ENCODE peak calls at places on chromosomes 16 and 17, in six cellular contexts. One of them, this sample, is unnamed.
A peak's percentile ranks its signal among the peaks of the same experiment; 100 is the strongest.

GRCh38 chr16:81158964-81159363 is 62.8 kb upstream of the GCSH start:
- DNase-seq in SK-N-SH: no peak
- DNase-seq in fibroblast of mammary gland: no peak
- DNase-seq in cardiac muscle cell: no peak
- DNase-seq in endothelial cell: no peak
- DNase-seq in epithelial cell of esophagus: no peak
- DNase-seq in this sample: no peak

GRCh38 chr16:55562936-55563335 is 3.5 kb upstream of the CAPNS2 start:
- DNase-seq in SK-N-SH: no peak
- DNase-seq in fibroblast of mammary gland: peak; percentile 51
- DNase-seq in cardiac muscle cell: peak; percentile 44
- DNase-seq in endothelial cell: no peak
- DNase-seq in epithelial cell of esophagus: peak; percentile 61
- DNase-seq in this sample: peak; percentile 78

GRCh38 chr16:55009581-55009980 is 78.9 kb downstream of the IRX5 start:
- DNase-seq in SK-N-SH: no peak
- DNase-seq in fibroblast of mammary gland: no peak
- DNase-seq in cardiac muscle cell: no peak
- DNase-seq in endothelial cell: no peak
- DNase-seq in epithelial cell of esophagus: no peak
- DNase-seq in this sample: no peak

GRCh38 chr16:3004319-3004718 is 8.4 kb upstream of the CLDN9 start:
- DNase-seq in SK-N-SH: no peak
- DNase-seq in fibroblast of mammary gland: no peak
- DNase-seq in cardiac muscle cell: no peak
- DNase-seq in endothelial cell: no peak
- DNase-seq in epithelial cell of esophagus: peak; percentile 52
- DNase-seq in this sample: no peak

GRCh38 chr17:79087428-79088143 is 13.0 kb downstream of the ENGASE start:
- DNase-seq in SK-N-SH: peak; percentile 97
- DNase-seq in fibroblast of mammary gland: peak; percentile 45
- DNase-seq in cardiac muscle cell: peak; percentile 63
- DNase-seq in endothelial cell: peak; percentile 89
- DNase-seq in epithelial cell of esophagus: peak; percentile 57
- DNase-seq in this sample: peak; percentile 61

GRCh38 chr16:30910427-30911029 is 12.8 kb upstream of the FBXL19 start:
- DNase-seq in SK-N-SH: no peak
- DNase-seq in fibroblast of mammary gland: no peak
- DNase-seq in cardiac muscle cell: no peak
- DNase-seq in endothelial cell: no peak
- DNase-seq in epithelial cell of esophagus: peak; percentile 84
- DNase-seq in this sample: no peak

GRCh38 chr17:68514809-68515208 is 2.6 kb downstream of the PRKAR1A start:
- DNase-seq in SK-N-SH: no peak
- DNase-seq in fibroblast of mammary gland: peak; percentile 98
- DNase-seq in cardiac muscle cell: peak; percentile 93
- DNase-seq in endothelial cell: no peak
- DNase-seq in epithelial cell of esophagus: peak; percentile 64
- DNase-seq in this sample: peak; percentile 92

GRCh38 chr16:72961115-72961832 is 86.7 kb downstream of the ZFHX3 start:
- DNase-seq in SK-N-SH: peak; percentile 83
- DNase-seq in fibroblast of mammary gland: peak; percentile 34
- DNase-seq in cardiac muscle cell: peak; percentile 14
- DNase-seq in endothelial cell: no peak
- DNase-seq in epithelial cell of esophagus: no peak
- DNase-seq in this sample: peak; percentile 23

GRCh38 chr17:81329279-81329926 is 34.3 kb upstream of the SLC38A10 start:
- DNase-seq in SK-N-SH: peak; percentile 91
- DNase-seq in fibroblast of mammary gland: peak; percentile 90
- DNase-seq in cardiac muscle cell: peak; percentile 86
- DNase-seq in endothelial cell: no peak
- DNase-seq in epithelial cell of esophagus: peak; percentile 99
- DNase-seq in this sample: peak; percentile 88

GRCh38 chr17:41402161-41402560 is 4.8 kb upstream of the KRT31 start:
- DNase-seq in SK-N-SH: no peak
- DNase-seq in fibroblast of mammary gland: peak; percentile 38
- DNase-seq in cardiac muscle cell: no peak
- DNase-seq in endothelial cell: no peak
- DNase-seq in epithelial cell of esophagus: no peak
- DNase-seq in this sample: no peak

GRCh38 chr17:35640977-35641526 is 53.9 kb downstream of the AP2B1 start:
- DNase-seq in SK-N-SH: no peak
- DNase-seq in fibroblast of mammary gland: no peak
- DNase-seq in cardiac muscle cell: no peak
- DNase-seq in endothelial cell: no peak
- DNase-seq in epithelial cell of esophagus: no peak
- DNase-seq in this sample: no peak

GRCh38 chr16:30778549-30779244 is 8.3 kb downstream of the ZNF629 start:
- DNase-seq in SK-N-SH: no peak
- DNase-seq in fibroblast of mammary gland: peak; percentile 62
- DNase-seq in cardiac muscle cell: peak; percentile 66
- DNase-seq in endothelial cell: no peak
- DNase-seq in epithelial cell of esophagus: no peak
- DNase-seq in this sample: no peak

GRCh38 chr17:81578561-81579225 is 26.5 kb upstream of the FAAP100 start:
- DNase-seq in SK-N-SH: no peak
- DNase-seq in fibroblast of mammary gland: no peak
- DNase-seq in cardiac muscle cell: no peak
- DNase-seq in endothelial cell: no peak
- DNase-seq in epithelial cell of esophagus: peak; percentile 75
- DNase-seq in this sample: no peak

GRCh38 chr16:57618306-57619132 is 9.9 kb upstream of the ADGRG1 start:
- DNase-seq in SK-N-SH: no peak
- DNase-seq in fibroblast of mammary gland: no peak
- DNase-seq in cardiac muscle cell: peak; percentile 33
- DNase-seq in endothelial cell: no peak
- DNase-seq in epithelial cell of esophagus: peak; percentile 78
- DNase-seq in this sample: peak; percentile 31

GRCh38 chr17:36183001-36183810 is 6.8 kb upstream of the TBC1D3B start:
- DNase-seq in SK-N-SH: peak; percentile 67
- DNase-seq in fibroblast of mammary gland: peak; percentile 72
- DNase-seq in cardiac muscle cell: peak; percentile 65
- DNase-seq in endothelial cell: peak; percentile 81
- DNase-seq in epithelial cell of esophagus: peak; percentile 83
- DNase-seq in this sample: peak; percentile 24

GRCh38 chr16:87846705-87847466 is 22.4 kb downstream of the SLC7A5 start:
- DNase-seq in SK-N-SH: no peak
- DNase-seq in fibroblast of mammary gland: no peak
- DNase-seq in cardiac muscle cell: no peak
- DNase-seq in endothelial cell: no peak
- DNase-seq in epithelial cell of esophagus: no peak
- DNase-seq in this sample: no peak

GRCh38 chr17:34366529-34367107 is 3.6 kb upstream of the CCL1 start:
- DNase-seq in SK-N-SH: no peak
- DNase-seq in fibroblast of mammary gland: no peak
- DNase-seq in cardiac muscle cell: no peak
- DNase-seq in endothelial cell: no peak
- DNase-seq in epithelial cell of esophagus: no peak
- DNase-seq in this sample: no peak

GRCh38 chr16:67530013-67530939 is 1.6 kb downstream of the RIPOR1 start:
- DNase-seq in SK-N-SH: peak; percentile 89
- DNase-seq in fibroblast of mammary gland: peak; percentile 62
- DNase-seq in cardiac muscle cell: peak; percentile 85
- DNase-seq in endothelial cell: no peak
- DNase-seq in epithelial cell of esophagus: no peak
- DNase-seq in this sample: peak; percentile 88

GRCh38 chr16:22789281-22789945 is 24.5 kb upstream of the HS3ST2 start:
- DNase-seq in SK-N-SH: no peak
- DNase-seq in fibroblast of mammary gland: peak; percentile 45
- DNase-seq in cardiac muscle cell: no peak
- DNase-seq in endothelial cell: no peak
- DNase-seq in epithelial cell of esophagus: peak; percentile 73
- DNase-seq in this sample: no peak

GRCh38 chr17:64358261-64358788 is 32.3 kb downstream of the PECAM1 start:
- DNase-seq in SK-N-SH: no peak
- DNase-seq in fibroblast of mammary gland: peak; percentile 83
- DNase-seq in cardiac muscle cell: no peak
- DNase-seq in endothelial cell: no peak
- DNase-seq in epithelial cell of esophagus: no peak
- DNase-seq in this sample: no peak

GRCh38 chr16:4052801-4053662 is 63.2 kb downstream of the ADCY9 start:
- DNase-seq in SK-N-SH: no peak
- DNase-seq in fibroblast of mammary gland: peak; percentile 48
- DNase-seq in cardiac muscle cell: peak; percentile 42
- DNase-seq in endothelial cell: no peak
- DNase-seq in epithelial cell of esophagus: peak; percentile 89
- DNase-seq in this sample: peak; percentile 61

GRCh38 chr17:22516861-22517636 is 824.7 kb downstream of the KCNJ18 start:
- DNase-seq in SK-N-SH: no peak
- DNase-seq in fibroblast of mammary gland: no peak
- DNase-seq in cardiac muscle cell: no peak
- DNase-seq in endothelial cell: no peak
- DNase-seq in epithelial cell of esophagus: no peak
- DNase-seq in this sample: no peak

GRCh38 chr16:69798466-69798865 is 36.3 kb downstream of the WWP2 start:
- DNase-seq in SK-N-SH: no peak
- DNase-seq in fibroblast of mammary gland: peak; percentile 38
- DNase-seq in cardiac muscle cell: peak; percentile 25
- DNase-seq in endothelial cell: no peak
- DNase-seq in epithelial cell of esophagus: no peak
- DNase-seq in this sample: peak; percentile 20

GRCh38 chr16:85234310-85235235 is 122.3 kb upstream of the CIBAR2 start:
- DNase-seq in SK-N-SH: peak; percentile 96
- DNase-seq in fibroblast of mammary gland: peak; percentile 72
- DNase-seq in cardiac muscle cell: peak; percentile 92
- DNase-seq in endothelial cell: peak; percentile 78
- DNase-seq in epithelial cell of esophagus: no peak
- DNase-seq in this sample: peak; percentile 90

GRCh38 chr16:19991614-19992013 is 82.1 kb downstream of the GPR139 start:
- DNase-seq in SK-N-SH: no peak
- DNase-seq in fibroblast of mammary gland: no peak
- DNase-seq in cardiac muscle cell: no peak
- DNase-seq in endothelial cell: no peak
- DNase-seq in epithelial cell of esophagus: no peak
- DNase-seq in this sample: no peak
- TF ChIP-seq CTCF in SK-N-SH: no peak
- TF ChIP-seq CTCF in fibroblast of mammary gland: no peak
- TF ChIP-seq CTCF in cardiac muscle cell: no peak
- TF ChIP-seq CTCF in endothelial cell: no peak
- TF ChIP-seq CTCF in epithelial cell of esophagus: no peak
- TF ChIP-seq CTCF in this sample: no peak

DNA sequence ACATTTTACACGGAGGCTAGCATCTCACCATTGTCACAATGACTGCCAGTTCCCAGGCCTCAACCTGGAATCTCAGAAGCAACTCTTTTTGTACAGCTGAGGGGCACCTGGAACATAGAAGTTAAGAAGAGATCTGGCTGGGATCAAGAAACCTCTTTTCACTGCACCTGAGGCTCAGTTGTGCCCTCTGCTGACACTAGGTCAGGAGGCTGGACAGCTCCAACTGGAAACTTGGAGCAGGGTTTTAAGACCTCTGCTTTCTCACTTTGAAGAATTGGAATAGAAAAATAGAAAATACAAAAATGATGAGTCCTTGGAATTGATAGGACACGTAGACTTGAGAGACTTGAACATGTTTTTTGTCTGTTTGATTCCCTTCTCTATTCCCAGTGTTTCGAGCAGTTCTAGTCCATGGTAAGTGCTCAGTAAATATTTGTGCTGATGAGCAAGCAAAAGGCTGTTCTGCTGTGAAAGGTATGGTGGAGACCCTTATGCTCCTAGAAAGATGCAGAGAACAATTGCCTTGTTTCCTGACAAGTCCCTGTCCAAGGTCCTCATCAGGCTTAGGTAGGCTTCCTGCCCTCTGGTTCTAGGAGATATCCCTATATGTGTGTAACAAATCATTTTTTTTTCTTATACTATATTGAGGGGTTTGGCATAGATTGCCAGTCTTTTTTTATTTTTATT is 13.6 kb upstream of the PPM1D start:
- DNase-seq in SK-N-SH: no peak
- DNase-seq in fibroblast of mammary gland: no peak
- DNase-seq in cardiac muscle cell: no peak
- DNase-seq in endothelial cell: peak; percentile 30
- DNase-seq in epithelial cell of esophagus: no peak
- DNase-seq in this sample: peak; percentile 36
- TF ChIP-seq CTCF in SK-N-SH: peak; percentile 50
- TF ChIP-seq CTCF in fibroblast of mammary gland: peak; percentile 9
- TF ChIP-seq CTCF in cardiac muscle cell: peak; percentile 45
- TF ChIP-seq CTCF in endothelial cell: no peak
- TF ChIP-seq CTCF in epithelial cell of esophagus: peak; percentile 26
- TF ChIP-seq CTCF in this sample: peak; percentile 35

DNA sequence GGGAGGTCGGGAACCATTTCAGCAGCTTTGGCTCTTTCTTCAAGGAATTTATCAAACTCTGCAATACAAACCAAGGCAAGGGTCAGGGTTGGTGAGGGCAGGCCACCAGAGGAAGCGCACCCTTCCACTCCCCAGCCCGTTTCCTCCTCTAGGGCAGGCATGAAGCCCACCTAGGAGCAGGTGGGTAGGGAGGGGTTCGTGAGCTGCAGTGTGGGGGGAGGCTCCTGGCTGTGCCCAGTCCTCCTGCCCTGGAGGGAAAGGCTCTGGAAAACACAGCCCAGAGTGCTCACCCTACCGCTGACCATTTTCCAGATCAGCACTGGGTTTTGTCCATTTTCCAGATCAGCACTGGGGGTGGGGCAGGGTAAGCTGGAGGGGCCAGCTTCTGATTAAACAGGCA is 10.9 kb upstream of the SREBF1 start:
- DNase-seq in SK-N-SH: no peak
- DNase-seq in fibroblast of mammary gland: no peak
- DNase-seq in cardiac muscle cell: no peak
- DNase-seq in endothelial cell: no peak
- DNase-seq in epithelial cell of esophagus: no peak
- DNase-seq in this sample: no peak
- TF ChIP-seq CTCF in SK-N-SH: no peak
- TF ChIP-seq CTCF in fibroblast of mammary gland: no peak
- TF ChIP-seq CTCF in cardiac muscle cell: no peak
- TF ChIP-seq CTCF in endothelial cell: no peak
- TF ChIP-seq CTCF in epithelial cell of esophagus: no peak
- TF ChIP-seq CTCF in this sample: no peak

DNA sequence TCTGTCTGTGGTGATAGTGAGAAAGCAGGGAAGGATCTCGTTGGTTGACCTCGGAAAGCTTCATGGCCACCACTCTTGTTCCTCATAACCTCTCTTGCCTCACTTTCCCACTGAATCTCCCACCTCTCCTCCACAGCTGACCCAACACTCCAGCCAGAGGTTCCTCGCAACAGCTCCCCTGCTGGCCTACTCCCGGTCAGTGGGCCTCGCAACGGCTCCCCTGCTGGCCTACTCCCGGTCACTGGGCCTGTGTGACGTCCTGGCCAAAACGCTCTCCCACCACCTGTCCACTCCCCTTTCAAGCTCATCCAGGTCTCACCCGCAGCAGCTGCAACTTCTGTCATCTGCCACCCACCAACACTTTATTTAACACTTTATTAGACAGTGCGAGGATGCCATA is 149.1 kb downstream of the VPS53 start:
- DNase-seq in SK-N-SH: peak; percentile 32
- DNase-seq in fibroblast of mammary gland: no peak
- DNase-seq in cardiac muscle cell: no peak
- DNase-seq in endothelial cell: peak; percentile 24
- DNase-seq in epithelial cell of esophagus: no peak
- DNase-seq in this sample: no peak
- TF ChIP-seq CTCF in SK-N-SH: peak; percentile 30
- TF ChIP-seq CTCF in fibroblast of mammary gland: peak; percentile 3
- TF ChIP-seq CTCF in cardiac muscle cell: peak; percentile 11
- TF ChIP-seq CTCF in endothelial cell: no peak
- TF ChIP-seq CTCF in epithelial cell of esophagus: no peak
- TF ChIP-seq CTCF in this sample: peak; percentile 8